ENCODE peak calls at places on chromosomes 4 and X, in ten cellular contexts. A, I, Z, O, X, T, Q, C, P and B are unnamed samples.

GRCh38 chr4:2432991-2433530 is 14.3 kb downstream of the CFAP99 start:
- DNase-seq in A (no peak), I (no peak), Z (no peak), O (no peak), X (no peak), T (no peak), Q (no peak), C (no peak), P (no peak), B (no peak)

GRCh38 chr4:107733431-107733925 is 13.4 kb upstream of the PAPSS1 start:
- DNase-seq in A (no peak), I (no peak), Z (no peak), O (no peak), X (no peak), T (no peak), Q (no peak), C (no peak), P (no peak), B (no peak)

GRCh38 chr4:152937535-152938236 is 1.6 kb downstream of the FHDC1 start:
- DNase-seq in A (no peak), I (no peak), Z (no peak), O (no peak), X (no peak), T (peak; percentile 41), Q (peak; percentile 46), C (peak; percentile 45), P (peak; percentile 34), B (no peak)

GRCh38 chrX:24561121-24561520 is 86.0 kb downstream of the PCYT1B start:
- DNase-seq in A (peak; percentile 6), I (no peak), Z (no peak), O (no peak), X (no peak), T (no peak), Q (peak; percentile 5), C (no peak), P (peak; percentile 17), B (no peak)

GRCh38 chrX:55151199-55151598 is 62.4 kb downstream of the PAGE2 start:
- DNase-seq in A (no peak), I (no peak), Z (no peak), O (no peak), X (no peak), T (no peak), Q (no peak), C (no peak), P (no peak), B (no peak)

GRCh38 chr4:172578712-172579111 is 589.9 kb upstream of the GALNT7 start:
- DNase-seq in A (no peak), I (no peak), Z (no peak), O (no peak), X (no peak), T (no peak), Q (no peak), C (no peak), P (no peak), B (no peak)

GRCh38 chr4:18398661-18399060 is 377.1 kb upstream of the LCORL start:
- DNase-seq in A (no peak), I (no peak), Z (no peak), O (no peak), X (no peak), T (no peak), Q (no peak), C (no peak), P (no peak), B (peak; percentile 78)

GRCh38 chrX:15672886-15673285 is 8.3 kb upstream of the CLTRN start:
- DNase-seq in A (no peak), I (no peak), Z (no peak), O (no peak), X (no peak), T (no peak), Q (no peak), C (no peak), P (no peak), B (no peak)

GRCh38 chrX:74537011-74537390 is 77.4 kb downstream of the RLIM start:
- DNase-seq in A (no peak), I (no peak), Z (no peak), O (no peak), X (no peak), T (no peak), Q (no peak), C (no peak), P (no peak), B (no peak)

GRCh38 chr4:138405439-138405838 is 163.3 kb upstream of the SLC7A11 start:
- DNase-seq in A (no peak), I (no peak), Z (peak; percentile 46), O (no peak), X (no peak), T (no peak), Q (no peak), C (no peak), P (no peak), B (no peak)

GRCh38 chr4:24584175-24584850 is at the start of gene DHX15:
- DNase-seq in A (peak; percentile 95), I (peak; percentile 94), Z (peak; percentile 86), O (peak; percentile 69), X (peak; percentile 97), T (peak; percentile 97), Q (peak; percentile 76), C (peak; percentile 98), P (peak; percentile 79), B (peak; percentile 99)

GRCh38 chr4:155999743-156000142 is 46.1 kb upstream of the CTSO start:
- DNase-seq in A (peak; percentile 0), I (no peak), Z (no peak), O (no peak), X (no peak), T (no peak), Q (no peak), C (no peak), P (no peak), B (no peak)

GRCh38 chr4:142547974-142548373 is 298.1 kb downstream of the INPP4B start:
- DNase-seq in A (no peak), I (no peak), Z (no peak), O (no peak), X (no peak), T (no peak), Q (no peak), C (no peak), P (no peak), B (no peak)

GRCh38 chrX:46279925-46280313 is 265.3 kb downstream of the ZNF674 start:
- DNase-seq in A (no peak), I (peak; percentile 14), Z (no peak), O (no peak), X (no peak), T (no peak), Q (no peak), C (no peak), P (no peak), B (no peak)

GRCh38 chr4:48194986-48195773 is 61.1 kb upstream of the TXK start:
- DNase-seq in A (no peak), I (peak; percentile 22), Z (no peak), O (no peak), X (no peak), T (no peak), Q (no peak), C (no peak), P (no peak), B (no peak)

DNA sequence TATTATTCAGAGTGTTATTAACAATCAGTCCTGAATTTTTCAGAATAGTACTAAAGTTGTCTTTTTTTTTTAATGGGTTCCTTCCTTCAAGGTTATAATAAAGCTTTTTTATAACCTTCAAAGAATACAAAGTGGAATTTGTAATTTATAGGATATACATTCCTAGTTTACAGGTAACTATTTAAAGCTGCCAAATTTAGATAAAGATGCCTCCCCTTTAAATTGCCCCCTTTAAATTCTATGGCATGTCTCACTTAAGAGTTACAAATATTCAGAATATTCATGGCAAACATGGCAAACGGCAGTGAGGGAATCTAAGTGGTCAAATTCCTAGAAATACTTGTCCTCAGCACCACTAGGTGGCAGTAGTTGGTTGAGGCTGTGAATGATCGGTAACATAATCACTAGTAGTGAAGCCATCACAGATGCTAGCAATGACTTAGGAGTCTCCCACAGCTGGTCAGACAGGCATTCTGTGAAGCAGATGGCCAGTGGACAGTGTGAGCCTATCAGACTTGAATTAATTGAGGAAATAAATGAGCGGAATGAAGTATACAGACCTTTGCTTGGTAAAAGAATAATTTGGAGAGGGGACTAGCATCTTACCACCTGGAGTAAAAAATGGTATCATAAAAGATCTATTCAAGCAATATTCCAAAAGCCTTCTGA is 86.4 kb downstream of the CBR4 start:
- DNase-seq in A (peak; percentile 61), I (no peak), Z (peak; percentile 31), O (peak; percentile 25), X (no peak), T (peak; percentile 54), Q (peak; percentile 14), C (peak; percentile 55), P (peak; percentile 21), B (no peak)
- TF ChIP-seq POLR2AphosphoS5 in A (no peak), I (no peak), Z (no peak), O (no peak), X (no peak), T (no peak), Q (no peak), C (no peak), P (no peak), B (peak; percentile 54)

DNA sequence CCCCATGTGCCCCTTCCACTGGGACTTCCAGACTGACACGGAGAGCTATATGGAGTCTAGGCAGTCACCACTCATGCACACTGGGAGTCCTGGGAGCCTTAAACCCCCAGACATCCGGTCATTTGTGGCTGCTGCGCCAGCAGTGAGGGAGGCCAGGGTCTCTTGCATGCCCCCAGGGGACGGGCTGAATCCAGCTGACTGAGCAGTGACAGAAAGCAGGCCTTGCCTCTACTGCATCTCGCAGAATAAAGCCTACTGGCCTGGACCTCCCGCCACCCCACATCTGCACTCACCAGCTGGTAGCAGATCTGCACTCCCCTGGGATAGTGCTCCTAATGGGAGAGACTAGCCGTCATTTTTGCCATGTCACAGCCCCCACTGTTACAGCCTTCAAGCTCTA is 1234.2 kb downstream of the FAM133A start:
- DNase-seq in A (no peak), I (no peak), Z (no peak), O (no peak), X (no peak), T (no peak), Q (no peak), C (no peak), P (no peak), B (no peak)
- TF ChIP-seq POLR2AphosphoS5 in A (no peak), I (no peak), Z (no peak), O (no peak), X (no peak), T (no peak), Q (no peak), C (no peak), P (no peak), B (no peak)

DNA sequence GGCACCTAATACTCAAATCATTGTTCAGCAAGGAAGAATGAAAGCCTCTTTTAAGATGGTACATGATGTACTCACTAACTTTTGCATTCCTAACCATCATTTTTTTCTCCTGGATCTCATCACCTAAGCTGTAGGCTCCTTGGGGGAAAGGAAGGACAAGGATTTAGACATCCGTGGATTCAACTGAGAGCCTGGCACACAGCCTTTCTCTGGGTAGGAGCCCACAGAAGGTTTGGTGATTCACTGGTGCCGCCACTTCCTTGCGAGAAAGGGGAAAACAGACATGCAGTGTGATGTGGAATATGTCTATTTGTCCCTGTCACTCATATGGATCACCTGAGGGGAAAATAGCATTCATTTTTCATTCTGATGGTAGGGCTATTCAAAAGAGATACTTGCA is 147.3 kb downstream of the PCDH7 start:
- DNase-seq in A (no peak), I (no peak), Z (no peak), O (no peak), X (no peak), T (peak; percentile 11), Q (no peak), C (no peak), P (no peak), B (no peak)
- TF ChIP-seq POLR2AphosphoS5 in A (no peak), I (no peak), Z (no peak), O (no peak), X (no peak), T (no peak), Q (no peak), C (no peak), P (no peak), B (peak; percentile 68)

GRCh38 chr4:8182858-8183725 is 16.0 kb upstream of the SH3TC1 start:
- DNase-seq in A (peak; percentile 23), I (no peak), Z (no peak), O (no peak), X (no peak), T (peak; percentile 93), Q (no peak), C (peak; percentile 89), P (no peak), B (peak; percentile 93)
- TF ChIP-seq POLR2AphosphoS5 in A (no peak), I (no peak), Z (no peak), O (no peak), X (no peak), T (peak; percentile 36), Q (no peak), C (peak; percentile 5), P (no peak), B (peak; percentile 60)